ENCODE peak calls at places on chromosomes 5 and 9, in five cellular contexts. Q is transverse colon, F is WERI-Rb-1, E is astrocyte, L is lower leg skin. C is an unnamed sample.

GRCh38 chr5:41794478-41794877 is 75.7 kb downstream of the OXCT1 start:
- DNase-seq in Q (no peak), F (no peak), E (peak; percentile 98), L (no peak), C (peak; percentile 97)

GRCh38 chr5:148000036-148000435 is 63.7 kb upstream of the SPINK5 start:
- DNase-seq in Q (no peak), F (no peak), E (no peak), L (no peak), C (no peak)

GRCh38 chr5:130282044-130282443 is 377.8 kb downstream of the CHSY3 start:
- DNase-seq in Q (no peak), F (no peak), E (peak; percentile 79), L (no peak), C (peak; percentile 23)

GRCh38 chr5:109939109-109939682 is 249.5 kb downstream of the MAN2A1 start:
- DNase-seq in Q (no peak), F (no peak), E (peak; percentile 68), L (no peak), C (peak; percentile 88)

GRCh38 chr9:108282872-108283271 is 572.9 kb downstream of the ACTL7B start:
- DNase-seq in Q (no peak), F (no peak), E (no peak), L (no peak), C (peak; percentile 48)

GRCh38 chr9:79880626-79881025 is 308.9 kb downstream of the TLE4 start:
- DNase-seq in Q (no peak), F (no peak), E (no peak), L (no peak), C (no peak)

GRCh38 chr9:91898451-91899433 is 51.3 kb downstream of the ROR2 start:
- DNase-seq in Q (peak; percentile 37), F (peak; percentile 61), E (peak; percentile 8), L (peak; percentile 83), C (peak; percentile 93)

GRCh38 chr9:89676281-89676680 is 71.5 kb downstream of the GADD45G start:
- DNase-seq in Q (peak; percentile 77), F (peak; percentile 61), E (no peak), L (no peak), C (no peak)

GRCh38 chr5:131587541-131587940 is 47.5 kb downstream of the RAPGEF6 start:
- DNase-seq in Q (no peak), F (no peak), E (peak; percentile 20), L (no peak), C (no peak)

GRCh38 chr5:77845273-77845646 is 69.1 kb upstream of the TBCA start:
- DNase-seq in Q (no peak), F (no peak), E (no peak), L (no peak), C (no peak)

GRCh38 chr5:77843570-77844407 is 67.7 kb upstream of the TBCA start:
- DNase-seq in Q (no peak), F (no peak), E (no peak), L (no peak), C (no peak)

GRCh38 chr5:77842247-77842646 is 66.1 kb upstream of the TBCA start:
- DNase-seq in Q (no peak), F (no peak), E (no peak), L (no peak), C (no peak)

GRCh38 chr5:77846422-77847128 is 70.4 kb upstream of the TBCA start:
- DNase-seq in Q (no peak), F (no peak), E (no peak), L (no peak), C (no peak)

DNA sequence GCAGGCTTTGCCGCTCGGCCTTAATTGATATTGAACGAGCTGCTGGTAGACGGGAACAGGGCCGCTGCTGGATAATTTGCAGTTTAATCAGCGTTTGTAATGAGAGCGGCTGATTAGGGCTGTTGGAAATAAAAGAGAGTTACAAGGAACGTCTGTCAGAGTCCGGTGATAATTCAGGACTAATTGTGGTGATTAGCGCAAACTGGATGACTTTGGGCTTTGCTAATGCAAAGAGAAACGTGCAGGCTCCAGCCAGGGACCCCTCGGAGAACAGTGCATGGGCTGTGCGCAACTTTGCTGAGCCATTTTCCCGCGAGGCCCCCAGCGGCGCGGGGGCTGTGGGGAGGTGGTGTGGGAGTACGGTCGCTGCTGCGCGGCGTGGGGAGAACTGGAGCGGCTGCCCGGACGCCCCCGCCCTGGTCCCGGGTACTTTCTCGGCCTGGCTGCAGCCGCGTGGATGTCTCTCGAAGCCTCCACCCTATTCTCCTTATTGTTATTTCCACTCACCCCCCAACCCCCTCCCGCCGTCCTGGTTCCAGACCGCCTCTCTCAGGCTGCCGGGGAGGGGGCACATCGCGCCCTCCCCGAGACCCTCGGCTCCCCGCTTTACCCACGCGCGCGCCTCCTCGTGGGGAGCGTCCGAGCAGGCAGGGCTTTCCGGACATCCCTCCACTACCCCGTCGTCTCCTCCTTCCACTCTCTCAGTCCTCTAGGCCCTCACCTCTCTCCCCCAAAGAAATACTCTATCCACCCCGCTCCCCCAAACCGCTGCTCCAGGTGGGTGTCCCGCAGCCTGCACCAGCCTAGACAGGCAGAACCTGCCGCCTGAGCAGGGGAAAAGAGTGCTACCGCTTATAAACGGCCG is 68.5 kb upstream of the TBCA start:
- DNase-seq in Q (no peak), F (no peak), E (no peak), L (no peak), C (peak; percentile 23)
- TF ChIP-seq CTCF in Q (peak; percentile 16), F (no peak), E (no peak), L (no peak), C (peak; percentile 50)

GRCh38 chr5:139795074-139796001 is at the start of gene PSD2:
- DNase-seq in Q (no peak), F (peak; percentile 58), E (no peak), L (no peak), C (no peak)
- H3K4me3 ChIP-seq in Q (peak within 1 kb of the TSS; percentile 35), F (peak within 1 kb of the TSS; percentile 44), E (no peak within 1 kb of the TSS), L (peak within 1 kb of the TSS; percentile 14), C (peak within 1 kb of the TSS; percentile 17)

DNA sequence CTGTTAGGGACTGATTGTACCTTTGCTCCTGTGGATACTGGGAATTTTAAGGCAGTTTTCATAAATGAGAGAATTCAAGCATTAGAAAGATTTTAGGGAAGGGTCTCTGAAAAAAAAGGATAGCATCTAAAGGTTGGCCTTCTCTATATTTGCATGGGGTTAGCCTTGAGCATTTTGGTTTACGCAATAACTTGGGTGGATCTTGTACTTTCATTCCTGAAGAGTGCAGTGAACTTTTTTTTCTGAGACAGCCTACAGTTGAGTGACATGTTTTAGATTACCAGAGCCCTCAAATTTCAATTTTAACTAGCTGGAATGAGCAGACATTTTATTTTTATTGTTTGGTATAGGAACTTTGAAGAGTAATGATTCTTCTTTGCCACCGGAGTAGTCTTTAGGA is 91.6 kb upstream of the NR3C1 start:
- DNase-seq in Q (no peak), F (no peak), E (no peak), L (no peak), C (peak; percentile 62)
- TF ChIP-seq CTCF in Q (no peak), F (no peak), E (no peak), L (no peak), C (no peak)

DNA sequence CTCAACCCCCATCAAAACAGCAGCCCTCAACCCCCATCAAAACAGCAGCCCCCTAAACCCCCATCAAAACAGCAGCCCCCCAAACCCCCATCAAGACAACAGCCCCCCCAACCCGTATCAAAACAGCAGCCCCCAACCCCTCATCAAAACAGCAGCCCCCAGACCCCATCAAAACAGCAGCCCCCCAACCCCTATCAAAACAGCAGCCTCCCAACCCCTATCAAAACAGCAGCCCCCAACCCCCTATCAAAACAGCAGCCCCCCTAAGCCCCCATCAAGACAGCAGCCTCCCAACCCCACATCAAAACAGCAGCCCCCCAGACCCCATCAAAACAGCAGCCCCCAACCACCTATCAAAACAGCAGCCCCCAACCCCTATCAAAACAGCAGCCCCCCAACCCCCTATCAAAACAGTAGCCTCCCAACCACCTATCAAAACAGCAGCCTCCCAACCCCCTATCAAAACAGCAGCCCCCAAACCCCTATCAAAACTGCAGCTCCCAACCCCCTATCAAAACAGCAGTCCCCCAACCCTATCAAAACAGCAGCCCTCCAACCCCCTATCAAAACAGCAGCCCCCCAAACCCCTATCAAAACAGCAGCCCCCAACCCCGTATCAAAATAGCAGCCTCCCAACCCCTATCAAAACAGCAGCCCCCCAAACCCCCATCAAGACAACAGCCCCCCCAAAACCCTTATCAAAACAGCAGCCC is 1.2 kb downstream of the TPPP start:
- DNase-seq in Q (no peak), F (no peak), E (no peak), L (no peak), C (no peak)
- H3K4me3 ChIP-seq in Q (peak overlapping the region; percentile 60), F (no peak overlapping the region), E (no peak overlapping the region), L (no peak overlapping the region), C (no peak overlapping the region)

DNA sequence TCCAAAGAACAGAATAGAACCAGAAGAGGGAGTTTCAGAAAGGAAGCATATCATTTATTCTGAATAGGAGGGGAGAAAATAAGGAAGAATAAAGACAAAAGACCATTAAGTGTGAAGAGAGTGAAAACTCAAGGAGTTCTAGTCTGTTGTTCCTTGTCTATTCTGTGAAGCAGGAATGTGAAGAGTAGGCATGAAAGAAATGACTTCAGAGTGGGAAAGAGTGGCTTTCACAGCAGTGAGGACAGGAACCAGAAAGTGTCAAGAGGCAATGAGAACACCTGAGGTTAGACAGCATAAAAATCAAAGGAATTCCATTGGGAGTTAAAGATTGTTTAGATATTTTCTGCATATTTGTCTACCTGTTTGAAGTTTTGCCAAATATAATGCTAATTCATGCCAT is 768.8 kb upstream of the GRAMD2B start:
- DNase-seq in Q (no peak), F (no peak), E (no peak), L (no peak), C (no peak)
- TF ChIP-seq CTCF in Q (no peak), F (no peak), E (no peak), L (no peak), C (no peak)

C was measured in choroid plexus epithelial cell.